ENCODE peak calls at places on chromosomes 12 and 14, in seven cellular contexts. G is iris pigment epithelial cell; C is glomerular endothelial cell; M is LoVo; V is psoas muscle; W is activated T-cell treated with anti-CD3 and anti-CD28 coated beads, Interleukin-2, amount 50 U/mL, for 72 hours; H is GOT3. N is an unnamed sample.

GRCh38 chr12:104213952-104214351 is 1.6 kb upstream of the TXNRD1 start:
- DNase-seq in C (no peak), H (no peak), G (peak; percentile 87), V (no peak), W (no peak), M (no peak), N (peak; percentile 82)

GRCh38 chr14:99508896-99509629 is 27.9 kb downstream of the CCNK start:
- DNase-seq in M (no peak), W (no peak), G (no peak), C (no peak), H (no peak), V (peak; percentile 77), N (no peak)

GRCh38 chr14:75434557-75435248 is 6.9 kb downstream of the JDP2 start:
- DNase-seq in G (no peak), H (no peak), C (no peak), M (no peak), V (no peak), W (no peak), N (no peak)

GRCh38 chr12:58593557-58594304 is 326.6 kb downstream of the LRIG3 start:
- DNase-seq in V (no peak), M (no peak), C (no peak), H (no peak), G (peak; percentile 11), W (no peak), N (no peak)

GRCh38 chr12:87671757-87672156 is 357.4 kb downstream of the C12orf50 start:
- DNase-seq in G (peak; percentile 10), H (no peak), W (no peak), M (no peak), V (no peak), C (no peak), N (no peak)

GRCh38 chr14:64745511-64746041 is 41.4 kb downstream of the PLEKHG3 start:
- DNase-seq in C (no peak), V (peak; percentile 66), W (no peak), M (no peak), G (peak; percentile 66), H (no peak), N (no peak)

GRCh38 chr12:22334696-22335290 is at the start of gene ST8SIA1:
- DNase-seq in H (no peak), C (no peak), W (peak; percentile 47), M (peak; percentile 5), G (peak; percentile 17), V (peak; percentile 63), N (peak; percentile 36)

GRCh38 chr14:61749867-61750266 is 12.4 kb upstream of the SNAPC1 start:
- DNase-seq in M (peak; percentile 50), G (no peak), C (no peak), H (no peak), W (no peak), V (no peak), N (peak; percentile 65)

GRCh38 chr12:19946549-19946948 is 421.8 kb upstream of the PDE3A start:
- DNase-seq in H (no peak), C (peak; percentile 92), V (no peak), G (peak; percentile 99), W (no peak), M (no peak), N (peak; percentile 73)

GRCh38 chr14:105281354-105282097 is 19.3 kb downstream of the BRF1 start:
- DNase-seq in V (no peak), W (no peak), H (no peak), G (peak; percentile 67), M (no peak), C (no peak), N (peak; percentile 62)

GRCh38 chr12:129423041-129423580 is 480.7 kb downstream of the TMEM132D start:
- DNase-seq in G (no peak), V (no peak), H (no peak), W (no peak), C (no peak), M (no peak), N (no peak)

GRCh38 chr14:68139466-68140110 is 320.0 kb downstream of the RAD51B start:
- DNase-seq in H (no peak), C (no peak), V (no peak), W (no peak), M (no peak), G (no peak), N (no peak)

GRCh38 chr14:26925876-26926584 is 328.2 kb upstream of the NOVA1 start:
- DNase-seq in H (no peak), V (no peak), G (peak; percentile 45), M (no peak), C (no peak), W (no peak), N (no peak)

GRCh38 chr14:21933681-21934080 is 260.1 kb upstream of the OR4E1 start:
- DNase-seq in H (no peak), C (no peak), W (no peak), M (no peak), V (no peak), G (no peak), N (no peak)

GRCh38 chr12:58105225-58106119 is 164.1 kb downstream of the ATP23 start:
- DNase-seq in C (peak; percentile 2), V (no peak), W (no peak), G (peak; percentile 24), H (no peak), M (no peak), N (peak; percentile 14)

GRCh38 chr14:77189479-77189878 is 7.9 kb downstream of the TMEM63C start:
- DNase-seq in C (no peak), G (no peak), W (no peak), H (no peak), M (no peak), V (no peak), N (no peak)

GRCh38 chr12:124605869-124606774 is 38.7 kb upstream of the NCOR2 start:
- DNase-seq in V (no peak), H (no peak), G (no peak), W (no peak), C (no peak), M (no peak), N (no peak)

GRCh38 chr14:102221026-102221425 is 81.3 kb downstream of the WDR20 start:
- DNase-seq in G (peak; percentile 49), V (no peak), M (no peak), W (no peak), H (no peak), C (no peak), N (no peak)

GRCh38 chr14:94036328-94037167 is 10.4 kb downstream of the OTUB2 start:
- DNase-seq in C (no peak), H (no peak), G (peak; percentile 67), M (peak; percentile 66), V (peak; percentile 83), W (peak; percentile 77), N (peak; percentile 71)

GRCh38 chr14:65940056-65940735 is 527.7 kb downstream of the FUT8 start:
- DNase-seq in V (no peak), G (no peak), M (peak; percentile 24), H (no peak), C (no peak), W (peak; percentile 37), N (peak; percentile 51)

GRCh38 chr12:13727707-13728147 is 253.7 kb downstream of the GRIN2B start:
- DNase-seq in M (no peak), H (no peak), G (no peak), V (no peak), C (no peak), W (no peak), N (peak; percentile 22)

GRCh38 chr14:52360831-52361230 is 46.7 kb downstream of the PTGER2 start:
- DNase-seq in V (no peak), W (no peak), H (no peak), M (no peak), G (peak; percentile 21), C (no peak), N (no peak)

GRCh38 chr12:87827638-87828264 is 201.4 kb downstream of the C12orf50 start:
- DNase-seq in C (peak; percentile 52), H (no peak), W (no peak), M (peak; percentile 71), G (peak; percentile 88), V (no peak), N (peak; percentile 84)

GRCh38 chr12:9039397-9039977 is 50.1 kb downstream of the KLRG1 start:
- DNase-seq in C (no peak), W (no peak), H (no peak), G (peak; percentile 29), V (no peak), M (peak; percentile 73), N (peak; percentile 78)

N was measured in A549.